ENCODE peak calls at places on chromosomes 5 and 9, in seven cellular contexts. V, T, E, J, U, P and G are unnamed samples. For H3K4me1, the result is how much of the 10 kb centered on the place peaks cover.

GRCh38 chr5:134905246-134905996 is 490 bp downstream of the PCBD2 start:
- DNase-seq in J (peak), U (peak), V (peak), E (peak), T (peak), P (peak), G (peak)

GRCh38 chr5:41433552-41434181 is 76.7 kb downstream of the PLCXD3 start:
- DNase-seq in V (no peak), E (no peak), P (peak), U (no peak), J (no peak), T (no peak), G (no peak)

GRCh38 chr9:27365977-27366376 is 69.0 kb upstream of the EQTN start:
- DNase-seq in P (no peak), U (no peak), T (no peak), J (no peak), V (no peak), E (no peak), G (no peak)

GRCh38 chr9:124140941-124141568 is 116.7 kb upstream of the NEK6 start:
- DNase-seq in P (no peak), U (no peak), J (no peak), T (no peak), V (no peak), E (no peak), G (no peak)

GRCh38 chr9:16824545-16825041 is 45.9 kb downstream of the BNC2 start:
- DNase-seq in V (no peak), T (peak), U (no peak), P (no peak), E (no peak), J (no peak), G (no peak)

GRCh38 chr5:121691478-121691877 is 160.2 kb upstream of the FTMT start:
- DNase-seq in U (no peak), P (no peak), V (peak), J (no peak), T (no peak), E (no peak), G (no peak)

GRCh38 chr5:53597894-53598293 is 37.5 kb downstream of the NDUFS4 start:
- DNase-seq in J (no peak), U (no peak), V (no peak), T (no peak), P (no peak), E (no peak), G (no peak)

GRCh38 chr9:122133263-122133983 is 26.2 kb downstream of the NDUFA8 start:
- DNase-seq in U (no peak), P (no peak), T (no peak), E (no peak), V (no peak), J (no peak), G (no peak)

GRCh38 chr5:83559141-83559785 is 87.7 kb downstream of the VCAN start:
- DNase-seq in J (no peak), V (peak), T (no peak), U (no peak), E (no peak), P (no peak), G (no peak)

GRCh38 chr5:171309276-171309525 is 153 bp downstream of the TLX3 start:
- DNase-seq in E (no peak), U (no peak), J (no peak), V (no peak), T (no peak), P (no peak), G (no peak)

GRCh38 chr5:95759634-95760033 is 28.5 kb downstream of the RHOBTB3 start:
- DNase-seq in T (no peak), P (no peak), U (no peak), V (peak), J (peak), E (no peak), G (no peak)

GRCh38 chr9:26812217-26812616 is 80.4 kb downstream of the CAAP1 start:
- DNase-seq in T (no peak), U (no peak), E (no peak), P (no peak), V (no peak), J (no peak), G (no peak)

GRCh38 chr5:137734962-137735530 is 843 bp downstream of the KLHL3 start:
- DNase-seq in U (peak), P (no peak), T (no peak), E (no peak), J (peak), V (no peak), G (peak)

GRCh38 chr5:143194206-143194605 is 209.3 kb downstream of the NR3C1 start:
- DNase-seq in T (no peak), V (no peak), P (no peak), J (no peak), E (no peak), U (no peak), G (no peak)

GRCh38 chr5:11227064-11227463 is 466.0 kb upstream of the DAP start:
- DNase-seq in J (no peak), E (no peak), P (no peak), U (no peak), T (no peak), V (no peak), G (no peak)

GRCh38 chr9:25350011-25350410 is 328.2 kb downstream of the TUSC1 start:
- DNase-seq in J (no peak), P (no peak), U (no peak), V (no peak), E (no peak), T (no peak), G (no peak)

GRCh38 chr9:137411670-137412380 is 11.1 kb downstream of the EXD3 start:
- DNase-seq in V (no peak), J (no peak), T (peak), E (no peak), P (no peak), U (peak), G (peak)

GRCh38 chr9:133881671-133882381 is 110.3 kb downstream of the VAV2 start:
- DNase-seq in V (no peak), T (peak), U (no peak), P (no peak), J (no peak), E (no peak), G (no peak)

GRCh38 chr9:72615931-72616330 is 94.5 kb downstream of the TMC1 start:
- DNase-seq in V (no peak), J (no peak), U (no peak), P (no peak), E (no peak), T (no peak), G (no peak)

GRCh38 chr5:68378204-68378830 is 162.8 kb downstream of the PIK3R1 start:
- DNase-seq in T (no peak), U (no peak), J (no peak), E (no peak), V (no peak), P (peak), G (no peak)

GRCh38 chr5:168132186-168132585 is 159.3 kb upstream of the WWC1 start:
- DNase-seq in T (no peak), E (no peak), V (no peak), P (no peak), J (no peak), U (no peak), G (no peak)

GRCh38 chr5:158320178-158320674 is 461.3 kb upstream of the CLINT1 start:
- DNase-seq in V (no peak), E (no peak), J (no peak), T (no peak), P (no peak), U (no peak), G (no peak)

GRCh38 chr9:68896495-68896894 is 117.4 kb downstream of the PRKACG start:
- DNase-seq in J (no peak), E (no peak), T (no peak), V (no peak), P (no peak), U (no peak), G (no peak)

GRCh38 chr9:105656131-105656921 is 5.9 kb upstream of the TAL2 start:
- DNase-seq in U (peak), T (no peak), V (no peak), J (peak), P (peak), E (no peak), G (no peak)

GRCh38 chr9:129312251-129312650 is 134.2 kb upstream of the IER5L start:
- DNase-seq in J (no peak), P (peak), T (no peak), E (no peak), V (no peak), U (peak), G (no peak)

GRCh38 chr9:122383992-122384461 is 13.2 kb downstream of the PTGS1 start:
- DNase-seq in E (no peak), T (no peak), U (no peak), P (no peak), J (no peak), V (no peak), G (no peak)

GRCh38 chr9:72646061-72646460 is 124.7 kb downstream of the TMC1 start:
- DNase-seq in E (no peak), T (no peak), J (no peak), V (no peak), U (no peak), P (no peak), G (no peak)

GRCh38 chr9:72539824-72540347 is 18.5 kb downstream of the TMC1 start:
- DNase-seq in P (peak), E (no peak), U (no peak), V (no peak), J (no peak), T (peak), G (no peak)

GRCh38 chr9:72675586-72675985 is 154.2 kb downstream of the TMC1 start:
- DNase-seq in P (peak), V (no peak), T (no peak), E (no peak), U (no peak), J (no peak), G (no peak)

GRCh38 chr5:180291234-180291940 is 496 bp downstream of the MAPK9 start:
- DNase-seq in U (peak), E (peak), J (peak), P (peak), V (no peak), T (no peak), G (no peak)

GRCh38 chr5:74294231-74294705 is 346.3 kb downstream of the ENC1 start:
- DNase-seq in V (no peak), J (no peak), P (no peak), E (no peak), U (no peak), T (no peak), G (no peak)

GRCh38 chr5:172919525-172920446 is 39.4 kb upstream of the RPL26L1 start:
- DNase-seq in V (no peak), U (no peak), P (no peak), T (no peak), E (no peak), J (no peak), G (no peak)

GRCh38 chr9:137764171-137764671 is 113.4 kb upstream of the CACNA1B start:
- DNase-seq in V (no peak), U (no peak), E (no peak), P (no peak), T (no peak), J (no peak), G (no peak)

GRCh38 chr5:154858972-154859950 is 834 bp downstream of the CNOT8 start:
- DNase-seq in P (peak), J (peak), E (no peak), V (no peak), U (no peak), T (no peak), G (peak)

GRCh38 chr5:5658226-5658625 is 235.7 kb downstream of the ICE1 start:
- DNase-seq in P (no peak), J (peak), T (no peak), V (no peak), E (no peak), U (no peak), G (no peak)

GRCh38 chr9:557601-558201 is 283.8 kb upstream of the DMRT1 start:
- DNase-seq in P (peak), E (no peak), T (no peak), V (peak), J (no peak), U (no peak), G (no peak)

GRCh38 chr9:73093740-73094379 is 57.8 kb upstream of the ANXA1 start:
- DNase-seq in T (no peak), J (no peak), E (no peak), P (no peak), U (no peak), V (no peak), G (no peak)

GRCh38 chr5:1386274-1386717 is 41.4 kb upstream of the CLPTM1L start:
- DNase-seq in E (peak), J (peak), P (peak), U (peak), V (no peak), T (peak), G (peak)

DNA sequence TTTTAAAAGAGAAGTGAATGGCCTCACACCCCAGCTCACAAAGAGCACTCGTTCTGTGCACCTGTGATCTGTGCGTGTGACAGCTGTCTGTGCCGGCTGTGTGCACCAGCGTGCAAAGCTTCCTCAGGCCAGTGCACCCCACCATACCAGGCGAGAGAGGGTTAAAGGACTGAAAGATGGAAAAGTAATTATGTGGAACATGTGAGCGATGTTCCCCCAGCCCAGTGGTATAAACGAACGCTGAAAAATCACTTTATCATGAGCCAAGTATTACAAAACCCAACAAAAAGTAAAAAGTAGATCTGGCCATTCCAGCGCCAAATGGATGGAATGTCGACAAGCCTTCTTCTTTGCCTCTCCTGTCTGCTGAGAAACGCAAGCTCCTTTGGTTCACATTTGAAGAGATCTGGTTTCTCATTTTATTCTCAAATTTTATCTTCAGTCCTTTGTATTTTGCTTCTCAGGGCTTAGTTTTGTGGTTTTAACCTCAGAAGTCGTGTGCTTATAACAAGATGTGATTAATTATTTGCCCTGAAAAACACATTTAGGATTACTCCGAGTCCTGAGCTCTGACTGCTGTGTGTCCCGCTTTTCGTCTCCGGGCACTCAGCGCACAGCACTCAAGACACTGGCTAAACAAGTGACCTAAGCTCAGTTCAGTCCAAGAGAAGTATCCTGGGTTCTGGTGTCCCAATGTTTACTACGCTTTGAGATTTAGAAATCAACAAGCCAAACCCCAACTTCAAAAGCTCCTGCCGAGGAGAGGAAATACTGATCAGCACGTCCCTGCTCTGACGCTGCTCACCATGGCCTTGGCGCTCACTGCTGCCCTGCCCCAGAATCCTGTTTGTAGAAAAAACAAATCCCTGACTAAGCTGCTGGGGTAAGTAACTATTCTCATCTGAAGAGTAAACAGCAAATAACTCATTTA is 53.5 kb downstream of the IPPK start:
- DNase-seq in P (no peak), V (peak), J (peak), T (peak), U (no peak), E (no peak), G (no peak)
- H3K4me1 ChIP-seq in P (under half), V (half or more), J (under half), T (under half), U (under half), E (under half), G (under half)

GRCh38 chr9:131735238-131736181 is 4.4 kb downstream of the RAPGEF1 start:
- DNase-seq in E (no peak), P (no peak), U (no peak), J (peak), T (no peak), V (peak), G (no peak)

GRCh38 chr9:131733601-131734061 is 6.2 kb downstream of the RAPGEF1 start:
- DNase-seq in J (peak), U (no peak), V (no peak), T (peak), P (no peak), E (peak), G (no peak)

GRCh38 chr9:131732636-131733340 is 7.1 kb downstream of the RAPGEF1 start:
- DNase-seq in T (no peak), P (no peak), U (no peak), V (no peak), E (peak), J (no peak), G (peak)

GRCh38 chr9:131734781-131735180 is 5.1 kb downstream of the RAPGEF1 start:
- DNase-seq in T (no peak), V (no peak), U (peak), J (no peak), E (no peak), P (no peak), G (no peak)

DNA sequence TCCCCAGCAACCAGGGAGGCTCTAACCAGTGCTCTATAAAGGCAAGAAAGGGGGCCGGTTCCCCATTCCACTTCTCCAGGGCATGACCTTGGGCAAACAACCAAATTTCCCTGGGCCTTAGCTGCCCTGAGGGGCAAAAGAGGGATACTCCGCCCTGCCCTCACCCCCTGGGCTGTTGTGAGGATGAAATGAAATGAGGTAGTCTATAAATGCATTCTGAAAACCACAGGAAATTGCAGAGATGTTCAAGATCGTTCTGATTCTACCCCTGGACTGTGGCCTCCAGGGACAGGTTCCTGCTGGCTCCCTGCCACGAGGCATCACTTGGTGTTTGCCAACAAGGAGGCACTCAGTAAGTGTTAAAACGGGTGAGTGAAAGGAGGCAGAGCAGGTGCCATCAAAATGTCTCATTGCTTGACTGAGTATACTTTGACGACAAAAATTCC is 5.7 kb downstream of the RAPGEF1 start:
- DNase-seq in U (peak), V (no peak), J (peak), E (peak), T (peak), P (no peak), G (peak)
- H3K4me1 ChIP-seq in U (half or more), V (half or more), J (under half), E (half or more), T (under half), P (under half), G (half or more)

DNA sequence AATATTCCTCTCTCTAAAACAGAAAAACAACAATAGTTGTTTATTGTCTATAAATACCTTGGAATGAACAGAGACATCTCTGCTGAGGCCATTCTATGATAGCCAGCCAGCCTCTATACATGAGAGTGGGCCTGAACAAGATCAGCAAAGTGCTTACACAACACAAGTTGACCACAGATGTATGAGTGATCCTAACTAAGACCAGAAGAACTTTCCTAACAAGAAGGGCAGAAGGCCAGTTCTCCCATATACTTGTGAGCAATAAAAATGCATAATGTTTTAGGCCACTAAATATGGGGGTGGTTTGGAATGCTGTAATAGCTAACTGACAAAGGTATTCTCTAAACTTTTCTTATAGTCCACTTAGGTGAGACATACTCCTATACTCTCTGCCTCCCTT is 345.7 kb downstream of the SPATA31D1 start:
- DNase-seq in V (no peak), P (no peak), E (no peak), J (no peak), U (no peak), T (no peak), G (no peak)
- H3K4me1 ChIP-seq in V (under half), P (under half), E (under half), J (under half), U (under half), T (under half), G (under half)

DNA sequence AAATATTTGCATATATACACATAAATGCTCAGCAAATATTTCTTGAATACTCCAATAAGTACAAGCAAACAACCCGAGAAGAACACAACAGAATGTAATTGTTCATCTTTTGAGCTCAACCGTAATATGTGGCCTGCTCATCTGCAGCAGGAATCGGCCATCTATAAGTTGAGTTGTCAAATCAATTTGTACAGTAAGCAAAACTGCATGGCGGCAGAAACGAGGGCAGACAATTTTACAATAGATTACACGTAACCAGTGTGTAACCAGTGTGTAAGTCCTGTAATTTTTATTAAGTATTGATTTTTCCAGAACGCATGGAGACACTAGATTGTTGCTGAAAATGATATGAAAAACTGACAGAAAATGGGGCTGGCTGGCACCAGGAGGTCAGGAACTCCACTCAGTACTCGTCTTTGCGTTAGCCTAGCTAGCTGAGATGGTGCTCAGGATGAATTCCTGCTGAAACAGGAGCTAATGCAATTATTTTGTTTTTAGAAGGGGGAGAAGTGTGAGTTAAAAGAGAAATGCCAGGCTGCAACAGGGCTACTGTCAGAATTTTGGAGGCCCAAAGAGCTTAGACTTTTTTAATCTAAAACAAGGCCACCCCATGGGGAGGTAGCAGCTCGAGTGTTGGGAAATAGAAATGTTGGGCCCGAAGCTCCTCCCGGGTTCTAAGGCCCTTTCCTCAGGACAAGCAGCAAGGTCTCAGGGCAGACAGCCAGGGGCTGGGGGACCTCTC is 682 bp downstream of the DHX29 start:
- DNase-seq in T (no peak), E (no peak), U (no peak), J (no peak), P (peak), V (peak), G (no peak)
- H3K4me1 ChIP-seq in T (under half), E (half or more), U (half or more), J (under half), P (under half), V (half or more), G (half or more)

GRCh38 chr5:139681466-139681865 is 33.3 kb downstream of the CXXC5 start:
- DNase-seq in J (no peak), E (no peak), V (no peak), T (no peak), P (no peak), U (no peak), G (no peak)

GRCh38 chr5:139681112-139681458 is 32.9 kb downstream of the CXXC5 start:
- DNase-seq in V (no peak), T (no peak), U (no peak), E (no peak), J (no peak), P (no peak), G (no peak)

GRCh38 chr5:139678751-139679750 is 30.9 kb downstream of the CXXC5 start:
- DNase-seq in U (no peak), P (no peak), E (no peak), V (no peak), T (no peak), J (no peak), G (no peak)

GRCh38 chr5:139682016-139682975 is 34.1 kb downstream of the CXXC5 start:
- DNase-seq in J (no peak), V (no peak), E (no peak), U (no peak), P (no peak), T (no peak), G (no peak)

GRCh38 chr5:139680368-139681111 is 32.4 kb downstream of the CXXC5 start:
- DNase-seq in V (no peak), J (no peak), E (no peak), T (no peak), P (no peak), U (no peak), G (no peak)
- H3K4me1 ChIP-seq in V (under half), J (under half), E (under half), T (under half), P (under half), U (half or more), G (under half)

GRCh38 chr5:81249240-81249639 is 16.1 kb downstream of the CKMT2 start:
- DNase-seq in P (no peak), E (no peak), T (no peak), U (no peak), J (no peak), V (no peak), G (no peak)
- H3K4me1 ChIP-seq in P (under half), E (under half), T (under half), U (under half), J (under half), V (under half), G (under half)